ENCODE peak calls at places on chromosome 14, in five cellular contexts. W is neuronal stem cell, D is IMR-90, Z is H1, U is H9. S is an unnamed sample.

GRCh38 chr14:39617537-39617936 is 185.3 kb upstream of the FBXO33 start:
- DNase-seq in W (no peak), U (no peak), Z (no peak), D (no peak), S (no peak)

GRCh38 chr14:74616507-74616906 is 4.5 kb upstream of the LTBP2 start:
- DNase-seq in U (no peak), Z (no peak), D (peak; percentile 91), W (no peak), S (peak; percentile 60)

GRCh38 chr14:88995437-88996198 is 171.2 kb downstream of the TTC8 start:
- DNase-seq in Z (no peak), U (no peak), D (peak; percentile 94), W (no peak), S (no peak)

GRCh38 chr14:64758711-64759554 is 54.7 kb downstream of the PLEKHG3 start:
- DNase-seq in Z (no peak), W (no peak), U (no peak), D (peak; percentile 97), S (peak; percentile 92)

GRCh38 chr14:42222924-42223471 is 616.3 kb downstream of the LRFN5 start:
- DNase-seq in W (no peak), U (no peak), Z (no peak), D (peak; percentile 83), S (no peak)

GRCh38 chr14:32666310-32666709 is 272.4 kb upstream of the NPAS3 start:
- DNase-seq in D (no peak), W (no peak), U (no peak), Z (no peak), S (no peak)

GRCh38 chr14:76942288-76942778 is 86.2 kb downstream of the IRF2BPL start:
- DNase-seq in W (no peak), D (no peak), Z (no peak), U (no peak), S (no peak)

GRCh38 chr14:68285421-68286179 is 466.0 kb downstream of the RAD51B start:
- DNase-seq in Z (no peak), W (no peak), D (no peak), U (no peak), S (no peak)

GRCh38 chr14:60803871-60804270 is 69.3 kb downstream of the MNAT1 start:
- DNase-seq in U (no peak), W (no peak), Z (no peak), D (no peak), S (no peak)

GRCh38 chr14:21263284-21264024 is 5.8 kb downstream of the HNRNPC start:
- DNase-seq in D (peak; percentile 49), U (no peak), W (no peak), Z (no peak), S (no peak)

GRCh38 chr14:39266871-39267591 is 33.3 kb downstream of the MIA2 start:
- DNase-seq in Z (peak; percentile 51), W (peak; percentile 73), U (peak; percentile 81), D (peak; percentile 81), S (peak; percentile 95)

GRCh38 chr14:70265422-70265821 is 76.7 kb upstream of the SLC8A3 start:
- DNase-seq in W (no peak), D (no peak), Z (no peak), U (no peak), S (no peak)

GRCh38 chr14:84477996-84478395 is 1051.9 kb upstream of the FLRT2 start:
- DNase-seq in Z (no peak), W (no peak), D (no peak), U (no peak), S (no peak)

GRCh38 chr14:84482256-84483071 is 1047.5 kb upstream of the FLRT2 start:
- DNase-seq in Z (no peak), D (peak; percentile 75), U (no peak), W (peak; percentile 12), S (no peak)

GRCh38 chr14:84485016-84485415 is 1044.9 kb upstream of the FLRT2 start:
- DNase-seq in W (no peak), Z (no peak), D (no peak), U (no peak), S (no peak)

DNA sequence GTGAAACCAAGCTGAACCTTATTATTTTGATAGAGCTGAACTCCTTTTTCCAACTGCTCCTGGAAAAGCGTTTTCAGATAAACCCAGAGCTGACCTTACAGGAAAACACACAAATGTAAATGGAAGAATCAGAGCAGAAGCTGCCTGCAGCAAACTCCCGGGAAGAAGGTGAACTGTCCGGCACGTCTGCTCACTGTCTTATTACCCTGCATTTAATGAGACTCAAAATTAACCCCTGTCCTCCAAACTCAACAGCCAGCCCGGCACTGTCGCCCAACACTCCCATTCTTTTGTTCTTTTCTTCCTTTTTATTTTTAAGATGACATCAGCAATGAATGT is 1046.9 kb upstream of the FLRT2 start:
- DNase-seq in D (no peak), U (no peak), W (peak; percentile 9), Z (no peak), S (no peak)
- H2BK5ac ChIP-seq in D (no peak overlapping the region), U (no peak overlapping the region), W (no peak overlapping the region), Z (no peak overlapping the region), S (no peak overlapping the region)

DNA sequence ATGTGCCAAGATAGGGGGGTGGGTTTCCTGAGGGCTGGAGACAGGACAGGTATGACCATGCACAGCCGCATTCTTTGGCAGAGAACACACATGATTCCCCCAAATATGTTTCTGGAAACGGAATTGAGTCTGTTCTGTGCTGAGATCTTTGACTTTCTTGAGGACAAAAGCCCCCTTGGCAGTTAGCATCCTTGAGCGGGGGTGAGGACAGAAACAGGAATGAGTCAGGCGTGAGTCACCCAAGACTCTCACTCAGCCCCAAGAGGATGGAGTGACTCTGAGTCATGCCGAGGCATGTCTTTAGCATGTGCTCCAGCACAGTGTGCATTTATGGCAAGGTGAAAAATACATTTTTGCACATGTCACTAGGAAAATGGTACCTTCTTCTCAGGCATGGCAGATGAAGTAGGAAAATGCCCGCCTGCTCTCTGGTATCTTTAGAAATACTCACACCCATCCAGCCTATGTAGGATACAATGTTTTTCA is 52.1 kb downstream of the DAD1 start:
- DNase-seq in Z (no peak), U (no peak), D (peak; percentile 98), W (no peak), S (peak; percentile 85)
- H2BK5ac ChIP-seq in Z (no peak overlapping the region), U (no peak overlapping the region), D (peak overlapping the region; percentile 92), W (no peak overlapping the region), S (no peak overlapping the region)

GRCh38 chr14:75783184-75783583 is 122.1 kb downstream of the TTLL5 start:
- DNase-seq in D (no peak), U (no peak), Z (no peak), W (no peak), S (no peak)
- H2BK5ac ChIP-seq in D (no peak overlapping the region), U (no peak overlapping the region), Z (no peak overlapping the region), W (no peak overlapping the region), S (no peak overlapping the region)

GRCh38 chr14:100201701-100202100 is 37.2 kb upstream of the YY1 start:
- DNase-seq in D (no peak), Z (no peak), U (no peak), W (no peak), S (no peak)
- H2BK5ac ChIP-seq in D (no peak overlapping the region), Z (no peak overlapping the region), U (no peak overlapping the region), W (no peak overlapping the region), S (no peak overlapping the region)

GRCh38 chr14:22886500-22887259 is 3.7 kb downstream of the REM2 start:
- DNase-seq in U (peak; percentile 92), Z (no peak), W (peak; percentile 82), D (peak; percentile 13), S (peak; percentile 94)
- H2BK5ac ChIP-seq in U (no peak overlapping the region), Z (peak overlapping the region; percentile 81), W (no peak overlapping the region), D (peak overlapping the region; percentile 18), S (no peak overlapping the region)

GRCh38 chr14:105865904-105866840 is 339.8 kb downstream of the TMEM121 start:
- DNase-seq in D (no peak), W (no peak), Z (no peak), U (no peak), S (no peak)
- H2BK5ac ChIP-seq in D (no peak overlapping the region), W (no peak overlapping the region), Z (no peak overlapping the region), U (no peak overlapping the region), S (no peak overlapping the region)

GRCh38 chr14:94938016-94938415 is 168.1 kb upstream of the GSC start:
- DNase-seq in D (no peak), U (no peak), W (no peak), Z (no peak), S (no peak)
- H2BK5ac ChIP-seq in D (peak overlapping the region; percentile 74), U (no peak overlapping the region), W (no peak overlapping the region), Z (peak overlapping the region; percentile 16), S (no peak overlapping the region)

DNA sequence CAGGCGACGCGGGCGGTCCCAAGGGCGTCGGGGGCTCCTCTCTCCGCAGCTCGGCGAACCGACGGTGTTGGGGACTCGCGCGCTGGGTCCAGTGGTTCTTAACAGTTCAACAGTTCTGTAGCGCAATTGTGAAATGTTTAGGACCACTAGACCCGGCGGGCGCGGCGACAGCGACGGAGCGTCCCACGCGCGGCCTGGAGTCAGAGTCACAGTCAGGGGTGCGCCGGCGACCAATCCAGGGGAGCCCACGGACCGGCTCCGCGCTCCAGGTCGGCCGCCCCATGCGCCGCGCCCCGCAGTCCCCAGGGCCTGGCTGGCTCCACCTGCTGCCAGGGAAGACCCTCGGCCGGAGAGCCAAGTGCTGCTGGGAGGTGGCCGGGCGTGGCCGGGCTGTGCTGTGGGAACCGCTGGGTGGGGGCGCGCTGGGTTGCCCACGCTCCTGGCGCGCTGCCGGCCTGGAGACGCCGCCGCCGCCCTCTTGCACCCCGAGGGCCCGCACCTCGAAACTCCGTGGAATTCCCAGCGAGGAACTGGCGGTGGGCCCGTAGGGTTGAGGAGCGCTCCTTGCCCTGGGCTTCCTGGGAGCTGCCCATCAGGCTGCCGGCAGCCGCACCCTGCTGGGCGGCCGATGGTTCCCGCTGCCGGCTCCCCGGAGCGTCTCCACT is 20.9 kb upstream of the KIF26A start:
- DNase-seq in W (no peak), Z (no peak), D (no peak), U (peak; percentile 36), S (no peak)
- H2BK5ac ChIP-seq in W (peak overlapping the region; percentile 53), Z (no peak overlapping the region), D (no peak overlapping the region), U (no peak overlapping the region), S (no peak overlapping the region)

DNA sequence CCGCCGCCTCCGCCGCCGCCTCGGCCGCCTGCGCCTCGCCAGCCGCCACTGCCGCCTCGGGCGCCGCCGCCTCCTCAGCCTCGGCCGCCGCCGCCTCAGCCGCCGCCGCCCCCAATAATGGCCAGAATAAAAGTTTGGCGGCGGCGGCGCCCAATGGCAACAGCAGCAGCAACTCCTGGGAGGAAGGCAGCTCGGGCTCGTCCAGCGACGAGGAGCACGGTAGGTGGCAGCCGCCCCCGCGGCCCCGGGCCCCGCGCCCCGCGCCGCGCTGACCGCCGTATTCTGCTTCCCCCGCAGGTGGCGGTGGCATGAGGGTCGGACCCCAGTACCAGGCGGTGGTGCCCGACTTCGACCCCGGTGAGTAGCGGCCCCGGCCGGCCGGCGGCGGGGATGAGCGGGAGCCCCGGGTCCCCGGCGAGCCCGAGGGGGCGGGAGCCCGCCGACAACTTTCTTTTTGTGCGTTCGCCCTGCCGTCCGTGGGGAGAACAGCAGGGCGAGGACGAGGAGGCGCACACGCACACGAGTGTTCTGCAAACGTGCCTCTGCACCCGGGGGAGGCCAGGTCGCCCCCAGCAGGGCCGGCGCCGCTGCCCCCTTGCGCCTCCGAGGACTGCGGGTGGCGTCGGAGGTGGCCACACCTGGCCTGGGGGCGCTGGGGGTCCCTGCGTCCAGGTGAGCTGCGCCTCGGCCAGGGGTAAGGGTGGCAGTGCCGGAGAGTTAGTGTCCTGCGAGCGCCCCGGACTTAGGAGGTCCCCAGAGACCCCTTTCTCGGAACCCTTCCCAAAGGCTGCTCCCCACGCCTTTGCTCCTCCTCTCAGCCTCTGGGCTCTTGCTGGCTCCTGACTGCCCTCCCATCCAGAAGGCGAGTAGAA is 756 bp downstream of the RCOR1 start:
- DNase-seq in D (peak; percentile 26), W (peak; percentile 48), Z (no peak), U (no peak), S (peak; percentile 61)
- H2BK5ac ChIP-seq in D (peak overlapping the region; percentile 14), W (peak overlapping the region; percentile 94), Z (no peak overlapping the region), U (no peak overlapping the region), S (peak overlapping the region; percentile 41)

S was measured in mesendoderm.